ENCODE peak calls at places on chromosomes 7 and 10, in four cellular contexts. X, S, C and L are unnamed samples.

GRCh38 chr10:103761075-103761920 is 94.1 kb downstream of the SH3PXD2A start:
- DNase-seq in S (no peak), C (no peak), X (no peak), L (no peak)

GRCh38 chr7:98163269-98163668 is 48.0 kb upstream of the BHLHA15 start:
- DNase-seq in X (no peak), C (no peak), S (peak), L (no peak)

GRCh38 chr7:23472046-23472445 is 1.8 kb upstream of the IGF2BP3 start:
- DNase-seq in S (no peak), C (no peak), X (no peak), L (no peak)

GRCh38 chr7:40569326-40569725 is 434.5 kb downstream of the SUGCT start:
- DNase-seq in X (no peak), S (no peak), C (no peak), L (no peak)

GRCh38 chr10:31320598-31321211 is 1.7 kb downstream of the ZEB1 start:
- DNase-seq in C (peak), S (peak), X (no peak), L (peak)

GRCh38 chr10:129968937-129969527 is 5.0 kb upstream of the EBF3 start:
- DNase-seq in C (peak), X (no peak), S (peak), L (peak)

GRCh38 chr7:100154651-100155491 is 3.7 kb downstream of the TRAPPC14 start:
- DNase-seq in X (no peak), S (peak), C (no peak), L (no peak)

GRCh38 chr10:87660484-87661133 is 931 bp downstream of the PAPSS2 start:
- DNase-seq in X (no peak), S (peak), C (no peak), L (peak)

GRCh38 chr10:116097239-116097751 is 175.7 kb downstream of the GFRA1 start:
- DNase-seq in S (no peak), C (no peak), X (no peak), L (no peak)

GRCh38 chr7:80373431-80374032 is 138.3 kb downstream of the GNAT3 start:
- DNase-seq in C (no peak), X (no peak), S (no peak), L (no peak)

GRCh38 chr10:43131256-43131655 is 7.0 kb upstream of the CSGALNACT2 start:
- DNase-seq in C (no peak), X (no peak), S (no peak), L (no peak)

GRCh38 chr10:97584060-97584797 is at the start of gene HOGA1:
- DNase-seq in X (peak), S (peak), C (peak), L (peak)

GRCh38 chr10:94439275-94439861 is 37.0 kb downstream of the TBC1D12 start:
- DNase-seq in X (no peak), C (peak), S (no peak), L (no peak)

GRCh38 chr10:30352377-30352776 is 3.3 kb upstream of the MTPAP start:
- DNase-seq in S (no peak), C (no peak), X (no peak), L (no peak)

GRCh38 chr7:151662291-151662690 is 142.6 kb upstream of the RHEB start:
- DNase-seq in X (no peak), S (no peak), C (no peak), L (no peak)

GRCh38 chr7:36545291-36545690 is 155.6 kb downstream of the ANLN start:
- DNase-seq in X (no peak), C (no peak), S (no peak), L (no peak)